ENCODE peak calls at places on chromosomes 7 and 10, in five cellular contexts. V is GM12878, Y is HepG2, T is H1, F is HCT116. O is an unnamed sample.

GRCh38 chr10:99562631-99563030 is 29.9 kb downstream of the NKX2-3 start:
- DNase-seq in V (no peak), Y (no peak), T (no peak), F (no peak), O (no peak)

GRCh38 chr10:80493482-80494021 is 39.4 kb downstream of the TSPAN14 start:
- DNase-seq in V (no peak), Y (peak; percentile 89), T (no peak), F (no peak), O (peak; percentile 3)

GRCh38 chr10:133568287-133568614 is 2.9 kb upstream of the SYCE1 start:
- DNase-seq in V (no peak), Y (no peak), T (no peak), F (no peak), O (no peak)

GRCh38 chr7:41696323-41696916 is 6.5 kb downstream of the INHBA start:
- DNase-seq in V (no peak), Y (peak; percentile 45), T (peak; percentile 72), F (peak; percentile 39), O (peak; percentile 42)

GRCh38 chr7:32357535-32358277 is 132.5 kb downstream of the LSM5 start:
- DNase-seq in V (no peak), Y (no peak), T (no peak), F (peak; percentile 8), O (no peak)

GRCh38 chr7:2720024-2720423 is 32.0 kb downstream of the AMZ1 start:
- DNase-seq in V (no peak), Y (no peak), T (no peak), F (no peak), O (no peak)

GRCh38 chr7:39923086-39923485 is 27.0 kb upstream of the CDK13 start:
- DNase-seq in V (no peak), Y (no peak), T (no peak), F (no peak), O (no peak)

GRCh38 chr10:68559872-68560200 is 301 bp upstream of the TET1 start:
- DNase-seq in V (no peak), Y (no peak), T (no peak), F (peak; percentile 8), O (no peak)

GRCh38 chr7:1741751-1742554 is 71.9 kb downstream of the ELFN1 start:
- DNase-seq in V (no peak), Y (no peak), T (no peak), F (peak; percentile 66), O (no peak)

GRCh38 chr7:15345216-15345615 is 216.6 kb downstream of the AGMO start:
- DNase-seq in V (no peak), Y (no peak), T (no peak), F (no peak), O (no peak)

GRCh38 chr7:65722361-65722792 is 150.5 kb upstream of the VKORC1L1 start:
- DNase-seq in V (peak; percentile 7), Y (peak; percentile 31), T (no peak), F (peak; percentile 37), O (no peak)

GRCh38 chr7:18306696-18307095 is 188.9 kb upstream of the HDAC9 start:
- DNase-seq in V (no peak), Y (no peak), T (no peak), F (no peak), O (no peak)

GRCh38 chr10:112287844-112288243 is 4.6 kb downstream of the TECTB start:
- DNase-seq in V (no peak), Y (no peak), T (no peak), F (no peak), O (no peak)

GRCh38 chr7:27242580-27243339 is at the start of gene EVX1:
- DNase-seq in V (no peak), Y (no peak), T (no peak), F (no peak), O (no peak)
- TF ChIP-seq EZH2 in V (no peak), Y (peak; percentile 62), T (peak; percentile 95), F (no peak), O (no peak)

GRCh38 chr7:113308399-113308798 is 190.0 kb upstream of the SMIM30 start:
- DNase-seq in V (no peak), Y (no peak), T (no peak), F (no peak), O (no peak)
- TF ChIP-seq POLR2AphosphoS5 in V (no peak), Y (no peak), T (no peak), F (no peak), O (no peak)

GRCh38 chr10:30784896-30785605 is 155.5 kb upstream of the LYZL2 start:
- DNase-seq in V (no peak), Y (no peak), T (peak; percentile 85), F (no peak), O (no peak)

GRCh38 chr10:30782543-30783461 is 153.2 kb upstream of the LYZL2 start:
- DNase-seq in V (peak; percentile 35), Y (no peak), T (no peak), F (no peak), O (no peak)

GRCh38 chr10:30784521-30784895 is 155.0 kb upstream of the LYZL2 start:
- DNase-seq in V (no peak), Y (no peak), T (no peak), F (no peak), O (peak; percentile 22)

GRCh38 chr10:30786131-30786530 is 156.6 kb upstream of the LYZL2 start:
- DNase-seq in V (no peak), Y (no peak), T (no peak), F (no peak), O (no peak)

DNA sequence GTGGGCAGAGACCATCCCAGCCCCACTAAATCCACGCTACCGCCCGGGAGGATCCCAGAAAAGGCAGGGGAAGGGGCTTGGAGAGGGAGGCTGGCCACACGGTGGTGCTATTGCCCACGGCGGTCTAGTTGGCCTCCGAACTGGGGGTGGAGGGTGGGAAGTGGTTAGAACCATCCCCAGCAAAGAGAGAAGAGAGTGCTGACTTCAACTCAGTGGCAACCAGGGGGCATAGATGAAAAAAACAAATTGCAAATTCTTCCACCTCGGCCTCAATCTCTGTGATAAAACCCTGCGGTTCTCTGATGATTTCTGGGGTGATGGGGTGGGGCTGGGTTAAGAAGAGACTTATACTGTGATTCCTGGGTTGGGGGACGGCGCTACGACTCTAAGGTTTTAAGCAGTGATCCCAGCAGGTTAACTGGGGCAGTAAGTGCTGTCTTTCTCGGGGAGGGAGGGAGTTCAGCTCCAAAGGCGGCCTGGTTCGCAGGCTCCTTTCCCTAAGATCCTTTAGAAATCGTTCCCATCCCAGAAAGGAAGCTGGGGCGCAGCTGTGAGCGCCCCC is 154.5 kb upstream of the LYZL2 start:
- DNase-seq in V (peak; percentile 60), Y (peak; percentile 22), T (peak; percentile 51), F (peak; percentile 19), O (peak; percentile 22)
- H3K9ac ChIP-seq in V (peak overlapping the region; percentile 40), Y (no peak overlapping the region), T (no peak overlapping the region), F (no peak overlapping the region), O (no peak overlapping the region)

DNA sequence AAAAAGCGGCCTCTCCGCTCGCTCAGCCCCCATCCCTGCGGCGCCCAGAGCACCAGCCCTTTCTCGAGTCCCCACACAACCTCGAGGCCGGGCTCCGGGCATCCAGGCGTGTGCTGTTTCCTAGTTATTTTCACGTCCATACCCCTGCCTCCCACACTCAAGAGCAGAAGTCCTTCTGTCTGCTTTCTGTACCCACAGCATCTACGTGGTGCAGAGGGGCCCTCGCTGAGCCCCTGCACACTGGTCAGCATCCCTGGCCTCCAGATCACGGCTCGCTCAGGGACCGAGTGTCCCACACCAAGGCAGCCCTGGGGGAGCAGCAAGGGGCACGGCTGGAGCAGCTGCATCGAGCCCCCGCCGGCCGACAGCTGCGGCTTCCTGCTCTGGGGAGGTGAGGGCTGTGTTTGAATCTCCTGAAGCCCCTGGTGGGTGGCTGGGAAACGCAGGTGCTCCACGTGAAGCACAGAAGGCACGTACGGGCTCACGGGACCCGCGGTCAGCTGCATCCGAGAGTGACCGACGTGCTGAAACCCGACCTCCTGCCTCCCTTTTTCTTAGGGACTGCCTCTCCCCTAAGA is 333.1 kb downstream of the DNAJB6 start:
- DNase-seq in V (no peak), Y (no peak), T (no peak), F (no peak), O (no peak)
- TF ChIP-seq EZH2 in V (no peak), Y (peak; percentile 46), T (no peak), F (no peak), O (no peak)

GRCh38 chr7:27179503-27180430 is 5.3 kb downstream of the HOXA11 start:
- DNase-seq in V (no peak), Y (peak; percentile 41), T (no peak), F (no peak), O (no peak)
- TF ChIP-seq POLR2AphosphoS5 in V (no peak), Y (no peak), T (no peak), F (peak; percentile 43), O (no peak)

GRCh38 chr10:102628451-102628911 is 15.8 kb upstream of the TRIM8 start:
- DNase-seq in V (no peak), Y (no peak), T (no peak), F (no peak), O (no peak)
- H3K9ac ChIP-seq in V (no peak overlapping the region), Y (no peak overlapping the region), T (peak overlapping the region; percentile 25), F (peak overlapping the region; percentile 58), O (no peak overlapping the region)

O was measured in SK-N-MC.